ENCODE peak calls at places on chromosome 16, in nine cellular contexts. D, E, R, X, W, O, Y, Z and F are unnamed samples.

GRCh38 chr16:84159006-84159405 is 13.9 kb downstream of the DNAAF1 start:
- DNase-seq in Z (no peak), W (no peak), Y (no peak), D (no peak), R (no peak), O (no peak), E (no peak), X (no peak), F (no peak)

GRCh38 chr16:12613131-12613991 is 190.3 kb downstream of the CPPED1 start:
- DNase-seq in O (no peak), E (no peak), R (peak), X (no peak), Y (peak), D (no peak), W (peak), Z (no peak), F (no peak)

GRCh38 chr16:19288872-19289799 is 3.6 kb downstream of the CLEC19A start:
- DNase-seq in R (no peak), D (no peak), E (no peak), Z (no peak), O (no peak), X (no peak), W (no peak), Y (no peak), F (no peak)

GRCh38 chr16:70770291-70770967 is 30.5 kb downstream of the VAC14 start:
- DNase-seq in R (no peak), O (no peak), W (no peak), X (no peak), E (no peak), Y (no peak), Z (no peak), D (no peak), F (no peak)

GRCh38 chr16:48862087-48862532 is 252.1 kb upstream of the N4BP1 start:
- DNase-seq in D (no peak), W (no peak), E (no peak), O (no peak), Y (peak), Z (no peak), R (peak), X (no peak), F (no peak)

GRCh38 chr16:3022208-3022696 is 1.5 kb downstream of the HCFC1R1 start:
- DNase-seq in X (no peak), Z (peak), R (peak), W (peak), E (peak), Y (peak), D (peak), O (peak), F (peak)

GRCh38 chr16:2033057-2033911 is 6.6 kb downstream of the NHERF2 start:
- DNase-seq in O (peak), W (no peak), Z (no peak), Y (no peak), X (no peak), E (no peak), R (peak), D (peak), F (peak)

GRCh38 chr16:24645739-24646645 is 83.5 kb upstream of the TNRC6A start:
- DNase-seq in R (peak), Z (no peak), D (peak), Y (peak), W (no peak), O (no peak), E (no peak), X (no peak), F (no peak)

GRCh38 chr16:82368041-82368440 is 198.0 kb upstream of the MPHOSPH6 start:
- DNase-seq in O (no peak), R (peak), D (peak), W (peak), E (peak), Z (no peak), Y (no peak), X (peak), F (peak)

GRCh38 chr16:68411086-68411485 is 37.2 kb downstream of the SMPD3 start:
- DNase-seq in O (no peak), Y (no peak), Z (no peak), W (no peak), E (no peak), X (no peak), D (no peak), R (no peak), F (no peak)

GRCh38 chr16:57690782-57691471 is 3.7 kb upstream of the DRC7 start:
- DNase-seq in X (no peak), D (no peak), Y (no peak), E (no peak), O (no peak), Z (no peak), W (no peak), R (no peak), F (no peak)

GRCh38 chr16:55480228-55480655 is 1.2 kb downstream of the MMP2 start:
- DNase-seq in X (no peak), R (no peak), O (peak), Z (no peak), Y (peak), W (no peak), E (no peak), D (peak), F (no peak)

GRCh38 chr16:12132850-12133249 is 156.3 kb downstream of the SNX29 start:
- DNase-seq in D (no peak), R (no peak), W (no peak), Z (no peak), Y (no peak), X (no peak), E (no peak), O (no peak), F (no peak)

GRCh38 chr16:20383106-20384029 is 21.2 kb downstream of the PDILT start:
- DNase-seq in X (peak), E (peak), R (peak), D (peak), Z (peak), O (peak), W (peak), Y (peak), F (peak)

GRCh38 chr16:984106-984505 is 2.5 kb downstream of the SOX8 start:
- DNase-seq in Z (no peak), W (no peak), E (no peak), D (no peak), O (no peak), R (no peak), Y (no peak), X (no peak), F (no peak)

GRCh38 chr16:72942021-72942420 is 105.9 kb downstream of the ZFHX3 start:
- DNase-seq in O (no peak), Y (no peak), D (no peak), R (peak), W (no peak), E (no peak), X (no peak), Z (no peak), F (no peak)